ENCODE peak calls at places on chromosomes 2 and 18, in five cellular contexts. B is GM23338, R is endothelial cell of umbilical vein, T is fibroblast of lung, W is colonic mucosa. J is an unnamed sample.

GRCh38 chr2:200174433-200175216 is 131.9 kb upstream of the SPATS2L start:
- DNase-seq in B (peak; percentile 12), R (no peak), T (no peak), W (no peak), J (no peak)

GRCh38 chr2:218006741-218007140 is 3.9 kb upstream of the TNS1 start:
- DNase-seq in B (no peak), R (no peak), T (peak; percentile 66), W (no peak), J (peak; percentile 89)

GRCh38 chr18:67081866-67082265 is 434.7 kb downstream of the DSEL start:
- DNase-seq in B (peak; percentile 78), R (no peak), T (no peak), W (no peak), J (no peak)

GRCh38 chr2:96393989-96394761 is 58.6 kb downstream of the NCAPH start:
- DNase-seq in B (no peak), R (no peak), T (no peak), W (no peak), J (no peak)

GRCh38 chr18:74820160-74820780 is 222.6 kb downstream of the ZNF407 start:
- DNase-seq in B (peak; percentile 11), R (no peak), T (no peak), W (no peak), J (no peak)

GRCh38 chr2:25587361-25587760 is 86.0 kb downstream of the DTNB start:
- DNase-seq in B (no peak), R (peak; percentile 55), T (peak; percentile 42), W (no peak), J (peak; percentile 23)

GRCh38 chr2:152462591-152463178 is 127.7 kb downstream of the FMNL2 start:
- DNase-seq in B (no peak), R (no peak), T (no peak), W (no peak), J (no peak)

GRCh38 chr2:40123746-40124145 is 328.1 kb downstream of the SLC8A1 start:
- DNase-seq in B (no peak), R (no peak), T (no peak), W (no peak), J (peak; percentile 32)

GRCh38 chr2:83602753-83603152 is 856.3 kb downstream of the SUCLG1 start:
- DNase-seq in B (peak; percentile 35), R (no peak), T (no peak), W (no peak), J (no peak)
- TF ChIP-seq CTCF in B (peak; percentile 43), R (no peak), T (no peak), W (no peak), J (no peak)

GRCh38 chr2:9294764-9295163 is 88.2 kb downstream of the ASAP2 start:
- DNase-seq in B (no peak), R (no peak), T (no peak), W (no peak), J (no peak)

GRCh38 chr2:9288681-9289338 is 82.2 kb downstream of the ASAP2 start:
- DNase-seq in B (peak; percentile 67), R (no peak), T (peak; percentile 27), W (no peak), J (peak; percentile 63)

GRCh38 chr2:9291331-9291730 is 84.7 kb downstream of the ASAP2 start:
- DNase-seq in B (no peak), R (no peak), T (no peak), W (no peak), J (no peak)

GRCh38 chr2:9292426-9292825 is 85.8 kb downstream of the ASAP2 start:
- DNase-seq in B (no peak), R (no peak), T (no peak), W (no peak), J (no peak)

GRCh38 chr2:9291866-9292265 is 85.3 kb downstream of the ASAP2 start:
- DNase-seq in B (no peak), R (no peak), T (no peak), W (no peak), J (no peak)
- H3K4me3 ChIP-seq in B (no peak overlapping the region), R (no peak overlapping the region), T (no peak overlapping the region), W (no peak overlapping the region), J (no peak overlapping the region)

GRCh38 chr2:122027510-122028217 is 272.2 kb downstream of the TSN start:
- DNase-seq in B (no peak), R (no peak), T (no peak), W (no peak), J (no peak)

GRCh38 chr2:122020377-122020776 is 264.9 kb downstream of the TSN start:
- DNase-seq in B (no peak), R (no peak), T (no peak), W (no peak), J (no peak)

GRCh38 chr2:122019729-122020128 is 264.3 kb downstream of the TSN start:
- DNase-seq in B (no peak), R (no peak), T (no peak), W (peak; percentile 72), J (no peak)

GRCh38 chr2:122022531-122022930 is 267.1 kb downstream of the TSN start:
- DNase-seq in B (no peak), R (no peak), T (no peak), W (no peak), J (no peak)

GRCh38 chr2:122023059-122023879 is 267.8 kb downstream of the TSN start:
- DNase-seq in B (peak; percentile 30), R (no peak), T (no peak), W (no peak), J (peak; percentile 2)
- TF ChIP-seq CTCF in B (peak; percentile 35), R (no peak), T (no peak), W (no peak), J (no peak)

GRCh38 chr2:168452781-168453180 is 3.3 kb upstream of the CERS6 start:
- DNase-seq in B (no peak), R (no peak), T (no peak), W (no peak), J (no peak)

GRCh38 chr2:168450752-168451151 is 5.3 kb upstream of the CERS6 start:
- DNase-seq in B (no peak), R (no peak), T (no peak), W (no peak), J (no peak)

GRCh38 chr2:168448980-168449379 is 7.1 kb upstream of the CERS6 start:
- DNase-seq in B (no peak), R (no peak), T (no peak), W (no peak), J (no peak)

GRCh38 chr2:168450171-168450570 is 5.9 kb upstream of the CERS6 start:
- DNase-seq in B (no peak), R (no peak), T (no peak), W (no peak), J (no peak)

DNA sequence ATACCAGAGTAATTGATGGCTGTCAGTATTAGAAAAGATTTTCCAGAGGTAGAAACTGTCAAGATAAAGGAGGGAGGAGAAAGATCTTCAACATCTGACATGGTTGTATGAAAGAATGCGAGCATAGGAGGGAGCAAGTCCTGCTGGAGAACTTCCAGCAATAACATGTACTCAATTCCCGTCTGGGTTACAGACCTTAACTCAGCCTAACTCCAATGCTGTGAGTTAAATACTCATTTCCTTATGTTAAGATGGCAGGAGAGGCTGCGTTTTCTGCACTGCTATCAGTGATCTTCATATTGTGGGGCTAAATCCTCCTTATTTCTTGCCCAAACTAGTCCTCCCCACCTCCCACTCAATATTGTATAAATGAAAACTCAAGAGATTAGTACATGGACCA is 6.7 kb upstream of the CERS6 start:
- DNase-seq in B (no peak), R (peak; percentile 55), T (no peak), W (no peak), J (no peak)
- H3K4me3 ChIP-seq in B (no peak overlapping the region), R (no peak overlapping the region), T (no peak overlapping the region), W (no peak overlapping the region), J (no peak overlapping the region)

DNA sequence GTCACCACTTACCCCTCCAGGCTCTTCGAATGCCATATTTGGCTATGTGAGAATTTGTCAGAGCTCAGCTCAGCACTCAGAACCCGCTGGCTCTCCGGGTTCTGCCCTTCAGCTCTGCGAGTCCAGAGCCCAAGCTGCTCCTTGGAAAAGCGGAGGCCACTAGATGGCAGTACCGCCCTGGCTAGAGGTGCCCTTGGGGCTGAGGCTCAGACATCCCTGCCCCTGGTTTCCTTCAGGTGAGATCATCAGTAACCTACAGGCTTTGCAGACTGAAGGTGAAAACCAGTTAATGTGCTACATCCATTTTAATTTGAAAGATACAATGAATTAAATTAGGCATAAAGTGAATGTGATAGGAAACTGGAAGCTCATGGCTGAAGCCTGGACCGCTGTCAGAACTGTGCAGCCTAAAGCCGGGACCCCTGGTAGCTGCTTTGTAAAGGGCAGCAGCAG is 285.6 kb downstream of the AGAP1 start:
- DNase-seq in B (peak; percentile 94), R (peak; percentile 74), T (peak; percentile 60), W (peak; percentile 76), J (peak; percentile 65)
- TF ChIP-seq CTCF in B (peak; percentile 92), R (peak; percentile 89), T (peak; percentile 90), W (peak; percentile 79), J (peak; percentile 93)

DNA sequence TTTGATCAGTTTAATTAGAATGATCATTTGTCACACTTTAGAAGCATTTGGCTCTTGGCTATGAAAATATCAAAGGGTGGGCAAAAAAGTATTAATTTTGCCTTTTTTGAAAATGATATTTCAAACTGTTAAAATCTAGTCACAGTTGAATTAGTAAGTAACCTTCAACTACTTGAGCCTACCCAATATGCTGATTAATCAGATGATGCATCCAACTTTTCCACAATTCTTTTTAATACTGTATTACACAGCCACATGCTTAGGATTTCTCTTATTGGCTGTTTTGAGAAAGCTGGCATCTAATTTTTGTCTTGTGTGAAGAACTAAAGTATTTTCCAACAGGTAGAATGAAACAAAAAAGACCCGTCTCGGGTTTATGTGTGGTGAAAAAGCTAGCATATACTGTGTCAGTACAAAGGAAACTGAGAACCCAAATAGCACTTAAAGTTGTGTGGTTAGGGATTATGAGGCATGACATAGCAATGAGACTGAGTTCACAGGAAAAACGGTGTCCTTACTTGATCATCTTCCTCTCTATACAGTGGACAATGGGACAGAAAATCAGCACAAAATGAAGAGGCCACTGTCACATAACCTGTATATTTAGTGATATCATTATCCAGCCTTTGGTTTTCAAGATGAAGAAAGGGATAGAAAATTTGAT is 11.7 kb downstream of the OSBPL6 start:
- DNase-seq in B (no peak), R (no peak), T (peak; percentile 18), W (no peak), J (no peak)
- H3K4me3 ChIP-seq in B (no peak overlapping the region), R (no peak overlapping the region), T (no peak overlapping the region), W (no peak overlapping the region), J (no peak overlapping the region)

GRCh38 chr2:198053776-198054175 is 249.4 kb downstream of the PLCL1 start:
- DNase-seq in B (no peak), R (no peak), T (no peak), W (no peak), J (no peak)

GRCh38 chr2:198052741-198053140 is 248.3 kb downstream of the PLCL1 start:
- DNase-seq in B (no peak), R (no peak), T (no peak), W (no peak), J (no peak)

GRCh38 chr2:198053173-198053572 is 248.8 kb downstream of the PLCL1 start:
- DNase-seq in B (no peak), R (no peak), T (no peak), W (no peak), J (no peak)

GRCh38 chr2:198055726-198056125 is 251.3 kb downstream of the PLCL1 start:
- DNase-seq in B (no peak), R (peak; percentile 21), T (no peak), W (no peak), J (peak; percentile 11)

GRCh38 chr2:198054299-198054698 is 249.9 kb downstream of the PLCL1 start:
- DNase-seq in B (peak; percentile 74), R (peak; percentile 43), T (peak; percentile 52), W (peak; percentile 20), J (peak; percentile 38)
- TF ChIP-seq CTCF in B (peak; percentile 64), R (peak; percentile 44), T (peak; percentile 54), W (peak; percentile 21), J (peak; percentile 53)

J was measured in fibroblast of the aortic adventitia.